ENCODE peak calls at places on chromosomes 2 and 18, in five cellular contexts. H is HFF-Myc, Z is AG08396, Y is left colon, R is H7. U is an unnamed sample.

GRCh38 chr2:19900536-19901200 is 1.1 kb downstream of the TTC32 start:
- DNase-seq in H (no peak), Z (no peak), Y (peak), R (no peak), U (no peak)

GRCh38 chr2:174176898-174177297 is 71.4 kb downstream of the OLA1 start:
- DNase-seq in H (no peak), Z (no peak), Y (no peak), R (no peak), U (no peak)

GRCh38 chr2:171923206-171923605 is 945 bp downstream of the HAT1 start:
- DNase-seq in H (no peak), Z (no peak), Y (peak), R (no peak), U (no peak)

GRCh38 chr2:151775057-151775740 is 40.9 kb upstream of the NEB start:
- DNase-seq in H (no peak), Z (no peak), Y (no peak), R (no peak), U (no peak)

GRCh38 chr2:39735648-39736047 is 43.4 kb downstream of the THUMPD2 start:
- DNase-seq in H (no peak), Z (no peak), Y (no peak), R (no peak), U (no peak)

GRCh38 chr2:191699341-191699945 is 21.5 kb downstream of the NABP1 start:
- DNase-seq in H (no peak), Z (no peak), Y (no peak), R (no peak), U (no peak)

GRCh38 chr2:54557601-54558187 is 101.6 kb downstream of the SPTBN1 start:
- DNase-seq in H (no peak), Z (no peak), Y (peak), R (no peak), U (peak)

GRCh38 chr2:130302164-130302886 is 40.4 kb upstream of the IMP4 start:
- DNase-seq in H (no peak), Z (no peak), Y (peak), R (no peak), U (no peak)

GRCh38 chr2:203003716-203004115 is 11.0 kb upstream of the NBEAL1 start:
- DNase-seq in H (no peak), Z (no peak), Y (no peak), R (no peak), U (no peak)

GRCh38 chr18:26963292-26963691 is 97.8 kb upstream of the AQP4 start:
- DNase-seq in H (no peak), Z (no peak), Y (no peak), R (no peak), U (no peak)

GRCh38 chr2:99837103-99837591 is 305.2 kb downstream of the AFF3 start:
- DNase-seq in H (no peak), Z (no peak), Y (no peak), R (no peak), U (no peak)

GRCh38 chr2:151973901-151974199 is 125.0 kb downstream of the CACNB4 start:
- DNase-seq in H (no peak), Z (no peak), Y (peak), R (peak), U (peak)

GRCh38 chr2:101485856-101486255 is 10.9 kb upstream of the RFX8 start:
- DNase-seq in H (no peak), Z (no peak), Y (no peak), R (no peak), U (no peak)

GRCh38 chr18:45167109-45167551 is 448.1 kb upstream of the SLC14A2 start:
- DNase-seq in H (peak), Z (no peak), Y (peak), R (no peak), U (no peak)

GRCh38 chr18:65429601-65430000 is 321.2 kb upstream of the CDH7 start:
- DNase-seq in H (no peak), Z (no peak), Y (no peak), R (no peak), U (no peak)

GRCh38 chr2:81324046-81324445 is 1019.5 kb upstream of the LRRTM1 start:
- DNase-seq in H (no peak), Z (no peak), Y (no peak), R (peak), U (peak)

GRCh38 chr2:44118257-44118656 is 50.4 kb upstream of the PPM1B start:
- DNase-seq in H (no peak), Z (no peak), Y (no peak), R (no peak), U (no peak)

GRCh38 chr2:82986899-82987298 is 1472.2 kb downstream of the SUCLG1 start:
- DNase-seq in H (no peak), Z (no peak), Y (no peak), R (no peak), U (no peak)

U was measured in WTC11.